ENCODE peak calls at places on chromosomes 13 and 19, in four cellular contexts. U, A, E and Z are unnamed samples.

GRCh38 chr13:79398915-79399314 is 7.1 kb downstream of the RBM26 start:
- DNase-seq in U (no peak), A (peak), E (no peak), Z (no peak)

GRCh38 chr13:62113145-62113544 is 697.5 kb upstream of the PCDH20 start:
- DNase-seq in E (no peak), U (no peak), A (no peak), Z (no peak)

GRCh38 chr13:80469841-80470378 is 129.0 kb upstream of the SPRY2 start:
- DNase-seq in A (peak), E (peak), U (no peak), Z (no peak)

GRCh38 chr13:42041684-42042035 is 6.8 kb upstream of the DGKH start:
- DNase-seq in E (no peak), A (peak), U (no peak), Z (no peak)

GRCh38 chr19:6402834-6403608 is 10.1 kb upstream of the GTF2F1 start:
- DNase-seq in E (no peak), U (no peak), A (peak), Z (no peak)

GRCh38 chr13:106033634-106034033 is 501.8 kb downstream of the EFNB2 start:
- DNase-seq in E (no peak), A (peak), U (no peak), Z (no peak)

GRCh38 chr19:4186087-4186993 is 3.9 kb downstream of the ANKRD24 start:
- DNase-seq in A (peak), U (peak), E (peak), Z (peak)

GRCh38 chr13:114282143-114282685 is 813 bp downstream of the UPF3A start:
- DNase-seq in U (no peak), A (peak), E (peak), Z (no peak)

GRCh38 chr19:4088975-4089374 is 22.3 kb upstream of the ZBTB7A start:
- DNase-seq in A (no peak), U (no peak), E (peak), Z (no peak)

GRCh38 chr13:35527451-35527850 is 51.0 kb upstream of the MAB21L1 start:
- DNase-seq in U (no peak), E (no peak), A (no peak), Z (no peak)

GRCh38 chr19:10612515-10613119 is 12.7 kb upstream of the SLC44A2 start:
- DNase-seq in A (peak), U (no peak), E (no peak), Z (no peak)

GRCh38 chr19:5050016-5050656 is 81.2 kb downstream of the KDM4B start:
- DNase-seq in U (no peak), E (no peak), A (no peak), Z (no peak)

GRCh38 chr13:85806553-85807175 is 7.4 kb upstream of the SLITRK6 start:
- DNase-seq in A (peak), U (no peak), E (peak), Z (peak)

GRCh38 chr19:53910170-53910518 is 1.1 kb downstream of the CACNG7 start:
- DNase-seq in U (no peak), E (no peak), A (no peak), Z (no peak)

GRCh38 chr19:36160821-36161596 is 8.8 kb upstream of the COX7A1 start:
- DNase-seq in E (no peak), U (no peak), A (no peak), Z (no peak)

GRCh38 chr19:11657307-11657706 is 60.0 kb downstream of the ZNF627 start:
- DNase-seq in U (no peak), E (no peak), A (no peak), Z (no peak)

GRCh38 chr19:45919678-45920077 is 5.1 kb upstream of the NANOS2 start:
- DNase-seq in A (no peak), U (no peak), E (peak), Z (no peak)

GRCh38 chr19:4972509-4973230 is 3.8 kb downstream of the KDM4B start:
- DNase-seq in A (peak), E (no peak), U (no peak), Z (no peak)

GRCh38 chr13:100478107-100478809 is 110.3 kb downstream of the GGACT start:
- DNase-seq in A (no peak), E (no peak), U (no peak), Z (no peak)